ENCODE peak calls at places on chromosome 2, in nine cellular contexts. B, H, N, R, X, E, V, C and S are unnamed samples.

GRCh38 chr2:27914793-27915175 is 24.3 kb downstream of the BABAM2 start:
- DNase-seq in E (no peak), B (no peak), V (no peak), H (no peak), R (no peak), X (no peak), C (no peak), N (no peak), S (no peak)

GRCh38 chr2:23096905-23097602 is 287.9 kb upstream of the KLHL29 start:
- DNase-seq in B (no peak), V (no peak), X (no peak), R (no peak), H (no peak), E (no peak), C (no peak), N (no peak), S (no peak)

GRCh38 chr2:17606851-17607250 is 66.4 kb downstream of the VSNL1 start:
- DNase-seq in X (no peak), C (no peak), N (no peak), B (no peak), R (no peak), V (no peak), H (no peak), E (no peak), S (no peak)

GRCh38 chr2:208406474-208407451 is at the start of gene PTH2R:
- DNase-seq in R (peak), E (peak), V (no peak), H (no peak), X (peak), N (no peak), B (no peak), C (no peak), S (no peak)

GRCh38 chr2:19759880-19760279 is 141.9 kb downstream of the TTC32 start:
- DNase-seq in C (no peak), E (no peak), X (no peak), V (no peak), N (no peak), H (peak), R (no peak), B (no peak), S (no peak)

GRCh38 chr2:100013892-100014677 is 128.3 kb downstream of the AFF3 start:
- DNase-seq in C (peak), R (peak), H (peak), B (no peak), N (no peak), X (no peak), E (peak), V (no peak), S (no peak)

GRCh38 chr2:237312021-237312755 is 101.8 kb downstream of the COL6A3 start:
- DNase-seq in E (no peak), N (no peak), X (no peak), H (no peak), V (no peak), B (no peak), C (no peak), R (no peak), S (no peak)

GRCh38 chr2:108348816-108349570 is 28.8 kb upstream of the SULT1C4 start:
- DNase-seq in C (no peak), H (no peak), E (no peak), B (no peak), X (no peak), N (no peak), R (no peak), V (no peak), S (no peak)

GRCh38 chr2:175167076-175167791 is 769 bp downstream of the ATF2 start:
- DNase-seq in H (peak), R (peak), E (peak), V (peak), C (peak), B (peak), X (peak), N (no peak), S (no peak)

GRCh38 chr2:18922276-18922675 is 332.9 kb upstream of the NT5C1B start:
- DNase-seq in E (no peak), H (no peak), C (no peak), R (no peak), N (no peak), B (no peak), V (no peak), X (no peak), S (no peak)

GRCh38 chr2:73851274-73851673 is 22.5 kb downstream of the STAMBP start:
- DNase-seq in N (no peak), V (no peak), R (peak), B (no peak), C (no peak), E (no peak), X (no peak), H (no peak), S (no peak)